ENCODE peak calls at places on chromosomes 1 and 21, in four cellular contexts. One of them, this sample, is unnamed.

GRCh38 chr1:155226910-155227260 is 18.4 kb downstream of the MTX1 start:
- DNase-seq in HL-60: no peak
- DNase-seq in tibial nerve: no peak
- DNase-seq in AG09309: no peak
- DNase-seq in this sample: peak; percentile 45

GRCh38 chr1:207672525-207673130 is 27.7 kb downstream of the CR1L start:
- DNase-seq in HL-60: peak; percentile 5
- DNase-seq in tibial nerve: no peak
- DNase-seq in AG09309: no peak
- DNase-seq in this sample: peak; percentile 37

GRCh38 chr1:5333326-5333725 is 658.9 kb downstream of the NPHP4 start:
- DNase-seq in HL-60: no peak
- DNase-seq in tibial nerve: no peak
- DNase-seq in AG09309: no peak
- DNase-seq in this sample: no peak

GRCh38 chr1:171990371-171990770 is 149.1 kb downstream of the DNM3 start:
- DNase-seq in HL-60: no peak
- DNase-seq in tibial nerve: no peak
- DNase-seq in AG09309: no peak
- DNase-seq in this sample: no peak

GRCh38 chr1:52142220-52143153 is 598 bp downstream of the ZFYVE9 start:
- DNase-seq in HL-60: no peak
- DNase-seq in tibial nerve: peak; percentile 19
- DNase-seq in AG09309: no peak
- DNase-seq in this sample: peak; percentile 59

GRCh38 chr1:215637041-215637573 is 70.0 kb downstream of the KCTD3 start:
- DNase-seq in HL-60: no peak
- DNase-seq in tibial nerve: peak; percentile 72
- DNase-seq in AG09309: peak; percentile 55
- DNase-seq in this sample: peak; percentile 55

GRCh38 chr1:11875094-11875493 is 16.3 kb upstream of the NPPB start:
- DNase-seq in HL-60: no peak
- DNase-seq in tibial nerve: no peak
- DNase-seq in AG09309: no peak
- DNase-seq in this sample: no peak

GRCh38 chr1:25874635-25875153 is 814 bp downstream of the PAQR7 start:
- DNase-seq in HL-60: no peak
- DNase-seq in tibial nerve: no peak
- DNase-seq in AG09309: no peak
- DNase-seq in this sample: no peak

GRCh38 chr1:235835226-235835625 is 31.5 kb downstream of the LYST start:
- DNase-seq in HL-60: no peak
- DNase-seq in tibial nerve: peak; percentile 34
- DNase-seq in AG09309: no peak
- DNase-seq in this sample: peak; percentile 51

GRCh38 chr1:67833595-67833926 is 294 bp upstream of the GNG12 start:
- DNase-seq in HL-60: no peak
- DNase-seq in tibial nerve: no peak
- DNase-seq in AG09309: peak; percentile 34
- DNase-seq in this sample: peak; percentile 73

GRCh38 chr1:207028884-207029283 is 3.7 kb downstream of the C1orf116 start:
- DNase-seq in HL-60: no peak
- DNase-seq in tibial nerve: no peak
- DNase-seq in AG09309: no peak
- DNase-seq in this sample: no peak

GRCh38 chr1:96329121-96329520 is 392.5 kb upstream of the PTBP2 start:
- DNase-seq in HL-60: no peak
- DNase-seq in tibial nerve: no peak
- DNase-seq in AG09309: no peak
- DNase-seq in this sample: peak; percentile 64

GRCh38 chr1:32703479-32704291 is 1.1 kb upstream of the SYNC start:
- DNase-seq in HL-60: no peak
- DNase-seq in tibial nerve: peak; percentile 11
- DNase-seq in AG09309: peak; percentile 94
- DNase-seq in this sample: peak; percentile 85

GRCh38 chr1:71783096-71783495 is 499.2 kb downstream of the NEGR1 start:
- DNase-seq in HL-60: no peak
- DNase-seq in tibial nerve: no peak
- DNase-seq in AG09309: no peak
- DNase-seq in this sample: no peak

GRCh38 chr1:6495041-6495441 is 3.6 kb upstream of the PLEKHG5 start:
- DNase-seq in HL-60: no peak
- DNase-seq in tibial nerve: no peak
- DNase-seq in AG09309: no peak
- DNase-seq in this sample: no peak

GRCh38 chr1:55542901-55543504 is 327.8 kb upstream of the USP24 start:
- DNase-seq in HL-60: no peak
- DNase-seq in tibial nerve: no peak
- DNase-seq in AG09309: peak; percentile 90
- DNase-seq in this sample: peak; percentile 20

GRCh38 chr1:168050880-168051279 is 85.8 kb downstream of the GPR161 start:
- DNase-seq in HL-60: no peak
- DNase-seq in tibial nerve: no peak
- DNase-seq in AG09309: no peak
- DNase-seq in this sample: no peak

GRCh38 chr1:26164036-26164927 is 4.5 kb downstream of the C1orf232 start:
- DNase-seq in HL-60: no peak
- DNase-seq in tibial nerve: no peak
- DNase-seq in AG09309: no peak
- DNase-seq in this sample: peak; percentile 33

GRCh38 chr1:201444792-201445191 is 23.3 kb upstream of the TNNI1 start:
- DNase-seq in HL-60: no peak
- DNase-seq in tibial nerve: no peak
- DNase-seq in AG09309: no peak
- DNase-seq in this sample: peak; percentile 47

GRCh38 chr1:238960071-238960470 is 426.3 kb upstream of the CHRM3 start:
- DNase-seq in HL-60: no peak
- DNase-seq in tibial nerve: no peak
- DNase-seq in AG09309: peak; percentile 90
- DNase-seq in this sample: peak; percentile 72

GRCh38 chr1:170791941-170792340 is 128.0 kb downstream of the PRRX1 start:
- DNase-seq in HL-60: no peak
- DNase-seq in tibial nerve: no peak
- DNase-seq in AG09309: peak; percentile 69
- DNase-seq in this sample: no peak

GRCh38 chr21:26532208-26532607 is 40.9 kb downstream of the CYYR1 start:
- DNase-seq in HL-60: no peak
- DNase-seq in tibial nerve: no peak
- DNase-seq in AG09309: no peak
- DNase-seq in this sample: no peak

DNA sequence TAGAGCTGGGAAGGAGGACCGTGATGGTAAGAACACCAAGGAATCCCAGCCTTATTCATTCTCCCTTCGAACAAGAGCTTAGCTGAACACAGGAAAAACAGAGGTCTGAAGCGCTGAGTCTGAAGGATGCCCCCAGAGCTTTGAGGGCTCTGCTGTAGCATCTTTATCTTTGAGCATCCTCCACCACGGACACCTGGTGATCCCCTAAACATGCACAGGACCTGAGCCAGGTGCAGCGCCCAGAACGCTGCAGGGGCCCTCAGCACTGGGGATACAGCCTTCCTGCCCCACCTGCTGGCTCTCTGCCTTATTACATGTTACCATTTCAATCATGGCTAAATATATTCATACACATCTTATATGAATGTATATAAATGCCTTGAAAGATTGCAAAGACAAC is 7.7 kb upstream of the GPATCH4 start:
- DNase-seq in HL-60: no peak
- DNase-seq in tibial nerve: no peak
- DNase-seq in AG09309: no peak
- DNase-seq in this sample: no peak
- TF ChIP-seq CTCF in HL-60: peak; percentile 30
- TF ChIP-seq CTCF in tibial nerve: peak; percentile 19
- TF ChIP-seq CTCF in AG09309: peak; percentile 55
- TF ChIP-seq CTCF in this sample: peak; percentile 57

GRCh38 chr1:21607549-21608529 is 61.3 kb downstream of the RAP1GAP start:
- DNase-seq in HL-60: no peak
- DNase-seq in tibial nerve: peak; percentile 35
- DNase-seq in AG09309: no peak
- DNase-seq in this sample: peak; percentile 71
- H3K4me3 ChIP-seq in HL-60: no peak overlapping the region
- H3K4me3 ChIP-seq in tibial nerve: no peak overlapping the region
- H3K4me3 ChIP-seq in AG09309: no peak overlapping the region
- H3K4me3 ChIP-seq in this sample: no peak overlapping the region

DNA sequence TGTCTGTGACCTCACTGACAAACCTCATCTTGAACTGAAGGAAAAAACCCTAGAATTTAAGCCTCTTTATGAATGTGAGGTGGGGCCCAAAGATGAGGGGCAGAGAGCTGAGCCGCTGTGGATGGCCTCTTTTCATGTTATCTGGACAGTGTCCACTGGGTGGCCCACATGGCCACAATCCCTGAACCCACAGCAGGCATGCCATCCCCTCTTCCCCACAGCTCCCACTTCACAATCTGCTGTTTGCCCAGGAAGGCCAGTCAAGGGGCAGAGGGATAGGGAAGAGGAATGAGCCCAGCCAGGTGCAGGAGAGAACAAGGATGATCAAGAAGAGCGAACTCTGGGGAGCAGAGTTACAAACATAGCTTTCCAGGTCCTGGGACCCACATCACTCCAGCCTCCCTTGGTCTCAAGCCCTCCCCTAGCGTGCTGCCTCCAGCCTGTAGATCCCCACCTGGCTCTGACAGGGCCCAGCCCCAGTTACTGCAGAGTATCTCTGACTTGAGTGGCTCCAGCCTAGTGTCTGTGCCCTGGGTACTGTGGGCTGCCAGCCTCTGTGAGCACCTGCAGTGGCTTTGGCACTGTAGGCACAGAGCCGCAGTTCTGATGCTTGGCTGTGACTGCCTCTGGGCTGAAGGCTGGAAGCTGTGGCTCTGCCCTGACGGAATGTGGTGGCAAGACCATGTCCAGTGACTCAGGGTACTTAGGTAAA is 1.9 kb upstream of the SLFNL1 start:
- DNase-seq in HL-60: no peak
- DNase-seq in tibial nerve: no peak
- DNase-seq in AG09309: no peak
- DNase-seq in this sample: peak; percentile 35
- TF ChIP-seq CTCF in HL-60: no peak
- TF ChIP-seq CTCF in tibial nerve: peak; percentile 12
- TF ChIP-seq CTCF in AG09309: peak; percentile 36
- TF ChIP-seq CTCF in this sample: peak; percentile 45

GRCh38 chr1:84538599-84538998 is 32.2 kb upstream of the GNG5 start:
- DNase-seq in HL-60: no peak
- DNase-seq in tibial nerve: no peak
- DNase-seq in AG09309: no peak
- DNase-seq in this sample: no peak

GRCh38 chr1:84540759-84541158 is 33.5 kb downstream of the CTBS start:
- DNase-seq in HL-60: no peak
- DNase-seq in tibial nerve: no peak
- DNase-seq in AG09309: peak; percentile 53
- DNase-seq in this sample: no peak

GRCh38 chr1:84541679-84542078 is 32.6 kb downstream of the CTBS start:
- DNase-seq in HL-60: no peak
- DNase-seq in tibial nerve: no peak
- DNase-seq in AG09309: no peak
- DNase-seq in this sample: peak; percentile 13

DNA sequence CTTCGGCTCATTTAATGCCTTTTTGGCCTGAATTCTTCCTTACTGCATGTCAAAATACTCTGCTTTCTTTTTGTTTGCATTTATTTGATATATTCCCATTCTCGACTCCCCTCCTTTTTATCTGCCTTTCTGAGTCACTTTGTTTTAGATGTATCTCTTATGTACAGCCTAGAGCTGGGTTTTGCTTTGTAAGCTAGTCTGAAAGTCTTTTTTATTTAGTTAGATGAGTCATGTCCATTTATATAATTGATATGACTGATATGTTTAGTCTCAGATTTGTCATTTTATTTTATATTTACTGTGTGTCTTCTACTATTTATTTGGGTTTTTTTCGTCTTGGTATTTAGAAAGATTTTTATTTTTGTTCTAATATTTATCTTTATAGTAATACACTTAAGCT is 33.6 kb upstream of the GNG5 start:
- DNase-seq in HL-60: no peak
- DNase-seq in tibial nerve: no peak
- DNase-seq in AG09309: no peak
- DNase-seq in this sample: peak; percentile 13
- H3K4me3 ChIP-seq in HL-60: no peak overlapping the region
- H3K4me3 ChIP-seq in tibial nerve: no peak overlapping the region
- H3K4me3 ChIP-seq in AG09309: no peak overlapping the region
- H3K4me3 ChIP-seq in this sample: no peak overlapping the region

GRCh38 chr1:61079898-61080336 is 2.4 kb upstream of the NFIA start:
- DNase-seq in HL-60: peak; percentile 38
- DNase-seq in tibial nerve: peak; percentile 80
- DNase-seq in AG09309: peak; percentile 32
- DNase-seq in this sample: peak; percentile 95
- TF ChIP-seq CTCF in HL-60: no peak
- TF ChIP-seq CTCF in tibial nerve: peak; percentile 12
- TF ChIP-seq CTCF in AG09309: peak; percentile 25
- TF ChIP-seq CTCF in this sample: peak; percentile 35

GRCh38 chr1:231407537-231408396 is 14.3 kb downstream of the EGLN1 start:
- DNase-seq in HL-60: no peak
- DNase-seq in tibial nerve: no peak
- DNase-seq in AG09309: no peak
- DNase-seq in this sample: peak; percentile 70

GRCh38 chr1:231413749-231414082 is 8.4 kb downstream of the EGLN1 start:
- DNase-seq in HL-60: no peak
- DNase-seq in tibial nerve: no peak
- DNase-seq in AG09309: no peak
- DNase-seq in this sample: no peak

GRCh38 chr1:231407049-231407448 is 15.0 kb downstream of the EGLN1 start:
- DNase-seq in HL-60: no peak
- DNase-seq in tibial nerve: no peak
- DNase-seq in AG09309: no peak
- DNase-seq in this sample: no peak

GRCh38 chr1:231408528-231409094 is 13.5 kb downstream of the EGLN1 start:
- DNase-seq in HL-60: no peak
- DNase-seq in tibial nerve: no peak
- DNase-seq in AG09309: no peak
- DNase-seq in this sample: no peak

DNA sequence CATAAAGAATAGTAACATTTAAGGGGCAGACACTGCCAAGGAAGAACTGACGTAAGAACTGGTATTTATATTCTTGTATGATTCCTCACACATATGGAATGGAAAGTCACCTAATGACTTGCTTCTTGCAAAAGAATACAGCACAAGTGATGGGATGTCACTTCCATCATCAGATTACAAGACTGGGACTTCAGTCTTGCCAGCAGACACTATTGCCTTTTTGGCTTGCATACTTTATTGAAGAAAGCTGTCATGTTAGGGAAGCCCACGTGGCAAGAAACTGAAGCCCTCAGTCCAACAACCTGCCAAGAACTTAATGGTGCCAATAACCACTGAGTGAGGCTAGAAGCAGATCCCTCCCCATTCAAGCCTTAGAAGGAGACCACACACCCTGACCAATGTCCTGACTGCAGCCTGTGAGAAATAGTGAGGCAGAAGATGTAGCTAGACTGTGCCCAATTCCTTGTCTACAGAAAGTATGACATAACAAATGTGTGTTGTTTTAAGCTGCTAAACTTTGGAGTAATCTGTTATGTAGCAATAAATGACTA is 12.0 kb downstream of the EGLN1 start:
- DNase-seq in HL-60: no peak
- DNase-seq in tibial nerve: no peak
- DNase-seq in AG09309: no peak
- DNase-seq in this sample: no peak
- H3K4me3 ChIP-seq in HL-60: no peak overlapping the region
- H3K4me3 ChIP-seq in tibial nerve: no peak overlapping the region
- H3K4me3 ChIP-seq in AG09309: no peak overlapping the region
- H3K4me3 ChIP-seq in this sample: no peak overlapping the region